ENCODE peak calls at places on chromosomes 7 and 10, in seven cellular contexts. W, K, I, N, F, E and T are unnamed samples.

GRCh38 chr7:30853576-30853975 is 58.1 kb upstream of the AQP1 start:
- DNase-seq in W (no peak), K (no peak), I (no peak), N (no peak), F (no peak), E (no peak), T (no peak)

GRCh38 chr7:129829677-129830631 is 122.8 kb downstream of the UBE2H start:
- DNase-seq in W (peak; percentile 50), K (peak; percentile 95), I (peak; percentile 64), N (peak; percentile 86), F (peak; percentile 68), E (peak; percentile 60), T (peak; percentile 86)

GRCh38 chr7:480531-481218 is 39.0 kb downstream of the PDGFA start:
- DNase-seq in W (no peak), K (no peak), I (peak; percentile 30), N (peak; percentile 60), F (no peak), E (no peak), T (no peak)

GRCh38 chr7:85237721-85238120 is 50.9 kb upstream of the SEMA3D start:
- DNase-seq in W (no peak), K (no peak), I (no peak), N (no peak), F (no peak), E (no peak), T (peak; percentile 9)

GRCh38 chr10:125850766-125851731 is 27.7 kb downstream of the BCCIP start:
- DNase-seq in W (no peak), K (no peak), I (no peak), N (no peak), F (no peak), E (no peak), T (no peak)

GRCh38 chr7:158541330-158542010 is 46.2 kb downstream of the PTPRN2 start:
- DNase-seq in W (no peak), K (no peak), I (no peak), N (no peak), F (no peak), E (no peak), T (no peak)

GRCh38 chr7:43037531-43037930 is 74.9 kb upstream of the HECW1 start:
- DNase-seq in W (no peak), K (no peak), I (no peak), N (no peak), F (no peak), E (no peak), T (no peak)

GRCh38 chr10:123741711-123742110 is 75.6 kb downstream of the GPR26 start:
- DNase-seq in W (no peak), K (no peak), I (no peak), N (no peak), F (no peak), E (no peak), T (no peak)

GRCh38 chr10:87585565-87586514 is 73.8 kb upstream of the PAPSS2 start:
- DNase-seq in W (no peak), K (peak; percentile 16), I (no peak), N (no peak), F (peak; percentile 81), E (no peak), T (peak; percentile 68)

GRCh38 chr10:89706011-89706410 is 4.6 kb downstream of the KIF20B start:
- DNase-seq in W (no peak), K (no peak), I (no peak), N (no peak), F (peak; percentile 5), E (no peak), T (no peak)

GRCh38 chr10:60967260-60967659 is 23.3 kb upstream of the RHOBTB1 start:
- DNase-seq in W (no peak), K (no peak), I (no peak), N (no peak), F (no peak), E (no peak), T (no peak)

GRCh38 chr7:69635572-69636190 is 37.4 kb downstream of the AUTS2 start:
- DNase-seq in W (no peak), K (no peak), I (no peak), N (no peak), F (no peak), E (no peak), T (no peak)

GRCh38 chr10:29811751-29812427 is 177.1 kb upstream of the SVIL start:
- DNase-seq in W (no peak), K (peak; percentile 19), I (no peak), N (peak; percentile 93), F (peak; percentile 92), E (no peak), T (peak; percentile 79)

GRCh38 chr10:61166065-61166464 is 222.1 kb upstream of the RHOBTB1 start:
- DNase-seq in W (no peak), K (peak; percentile 29), I (no peak), N (no peak), F (no peak), E (no peak), T (peak; percentile 38)

GRCh38 chr10:14062528-14063260 is 268.0 kb downstream of the FRMD4A start:
- DNase-seq in W (no peak), K (no peak), I (no peak), N (no peak), F (no peak), E (no peak), T (no peak)

GRCh38 chr7:40133561-40134427 is 628 bp downstream of the MPLKIP start:
- DNase-seq in W (peak; percentile 1), K (no peak), I (peak; percentile 67), N (no peak), F (no peak), E (peak; percentile 45), T (peak; percentile 17)

GRCh38 chr7:2114052-2114451 is 118.7 kb downstream of the MAD1L1 start:
- DNase-seq in W (no peak), K (no peak), I (no peak), N (no peak), F (peak; percentile 26), E (no peak), T (peak; percentile 58)

GRCh38 chr7:108455833-108456677 is at the start of gene NRCAM:
- DNase-seq in W (no peak), K (peak; percentile 94), I (peak; percentile 94), N (no peak), F (peak; percentile 54), E (peak; percentile 55), T (no peak)

GRCh38 chr10:118031351-118032075 is 15.2 kb downstream of the RAB11FIP2 start:
- DNase-seq in W (no peak), K (no peak), I (no peak), N (no peak), F (peak; percentile 29), E (no peak), T (no peak)

GRCh38 chr10:14822879-14823755 is 14.7 kb downstream of the CDNF start:
- DNase-seq in W (peak; percentile 12), K (peak; percentile 1), I (peak; percentile 29), N (no peak), F (peak; percentile 12), E (peak; percentile 35), T (peak; percentile 60)

GRCh38 chr10:71479831-71480230 is 83.1 kb downstream of the CDH23 start:
- DNase-seq in W (no peak), K (peak; percentile 39), I (no peak), N (no peak), F (no peak), E (no peak), T (no peak)